ENCODE peak calls at places on chromosome 3, in six cellular contexts. M is lower leg skin, Q is HFF-Myc, Y is fibroblast of pulmonary artery, J is fibroblast of lung, I is GM06990. W is an unnamed sample.

GRCh38 chr3:12984023-12984823 is 89.0 kb downstream of the IQSEC1 start:
- DNase-seq in Y (peak), M (no peak), I (no peak), Q (peak), J (peak), W (peak)

GRCh38 chr3:172034786-172035685 is 4.3 kb upstream of the FNDC3B start:
- DNase-seq in Y (peak), M (no peak), I (no peak), Q (no peak), J (no peak), W (no peak)

GRCh38 chr3:196399485-196399945 is 32.7 kb downstream of the UBXN7 start:
- DNase-seq in Q (no peak), Y (peak), I (no peak), M (no peak), J (peak), W (peak)

GRCh38 chr3:62159693-62160092 is 213.7 kb downstream of the FEZF2 start:
- DNase-seq in M (peak), Y (peak), Q (no peak), J (peak), I (no peak), W (peak)

GRCh38 chr3:14127516-14128161 is 2.8 kb downstream of the TMEM43 start:
- DNase-seq in I (no peak), J (no peak), Y (no peak), Q (no peak), M (peak), W (no peak)

GRCh38 chr3:194086251-194087075 is 49.5 kb upstream of the HES1 start:
- DNase-seq in Q (no peak), J (peak), M (peak), I (no peak), Y (no peak), W (peak)

GRCh38 chr3:52444860-52445793 is at the start of gene SEMA3G:
- DNase-seq in J (peak), M (peak), Y (peak), I (peak), Q (no peak), W (peak)

GRCh38 chr3:71584216-71585061 is 911 bp upstream of the FOXP1 start:
- DNase-seq in J (peak), I (no peak), M (peak), Y (peak), Q (no peak), W (peak)

GRCh38 chr3:18481946-18482548 is 56.9 kb upstream of the SATB1 start:
- DNase-seq in Y (no peak), I (no peak), M (no peak), J (no peak), Q (no peak), W (no peak)

GRCh38 chr3:5098346-5098745 is 23.7 kb upstream of the ARL8B start:
- DNase-seq in Q (no peak), I (no peak), Y (no peak), J (no peak), M (peak), W (no peak)

GRCh38 chr3:171458056-171458856 is 1.9 kb downstream of the TNIK start:
- DNase-seq in Y (no peak), J (no peak), I (peak), Q (no peak), M (no peak), W (no peak)

GRCh38 chr3:134846943-134847342 is 51.9 kb downstream of the EPHB1 start:
- DNase-seq in M (no peak), J (peak), Q (peak), Y (peak), I (no peak), W (peak)

GRCh38 chr3:197798863-197799262 is 7.8 kb downstream of the LRCH3 start:
- DNase-seq in Q (no peak), Y (no peak), J (no peak), M (no peak), I (peak), W (no peak)

GRCh38 chr3:44678480-44679116 is 30.1 kb downstream of the ZNF35 start:
- DNase-seq in M (no peak), Q (no peak), Y (no peak), J (no peak), I (no peak), W (no peak)

GRCh38 chr3:16647668-16648067 is 42.4 kb upstream of the DAZL start:
- DNase-seq in Y (no peak), I (no peak), J (no peak), Q (no peak), M (no peak), W (no peak)

GRCh38 chr3:30609930-30610701 is 3.7 kb downstream of the TGFBR2 start:
- DNase-seq in Y (no peak), Q (no peak), I (no peak), M (no peak), J (no peak), W (no peak)
- H3K4me3 ChIP-seq in Y (peak), Q (no peak), I (no peak), M (no peak), J (peak), W (peak)

DNA sequence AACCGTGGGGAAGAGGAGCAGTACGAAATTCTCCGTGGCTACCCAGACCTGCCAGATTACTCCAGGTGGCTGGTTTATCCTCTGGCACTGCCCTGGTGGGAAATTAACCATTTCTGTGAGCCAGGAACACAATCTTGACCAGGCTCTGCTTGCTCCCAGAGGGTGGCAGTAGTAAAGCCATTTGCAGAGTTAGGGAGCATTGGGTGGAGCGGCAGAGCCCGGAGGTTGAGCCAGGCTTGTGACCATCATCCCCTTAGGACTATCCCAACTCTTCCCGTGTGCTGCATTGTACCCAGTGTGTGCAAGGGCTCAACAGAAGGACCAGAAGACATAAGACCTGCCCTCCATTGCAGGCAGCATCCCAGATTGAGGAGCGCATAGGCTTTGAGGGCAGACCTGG is 5.3 kb downstream of the KNG1 start:
- DNase-seq in Y (peak), Q (no peak), M (no peak), J (no peak), I (no peak), W (no peak)
- TF ChIP-seq CTCF in Y (peak), Q (peak), M (no peak), J (peak), I (peak), W (peak)

GRCh38 chr3:183698760-183699159 is 1.2 kb downstream of the YEATS2 start:
- DNase-seq in M (no peak), I (no peak), J (peak), Y (peak), Q (no peak), W (peak)
- H3K4me3 ChIP-seq in M (peak), I (peak), J (peak), Y (peak), Q (peak), W (peak)

GRCh38 chr3:146131616-146132410 is 29.2 kb downstream of the PLOD2 start:
- DNase-seq in J (peak), Y (peak), M (no peak), I (no peak), Q (peak), W (peak)
- TF ChIP-seq CTCF in J (no peak), Y (no peak), M (no peak), I (no peak), Q (no peak), W (no peak)

DNA sequence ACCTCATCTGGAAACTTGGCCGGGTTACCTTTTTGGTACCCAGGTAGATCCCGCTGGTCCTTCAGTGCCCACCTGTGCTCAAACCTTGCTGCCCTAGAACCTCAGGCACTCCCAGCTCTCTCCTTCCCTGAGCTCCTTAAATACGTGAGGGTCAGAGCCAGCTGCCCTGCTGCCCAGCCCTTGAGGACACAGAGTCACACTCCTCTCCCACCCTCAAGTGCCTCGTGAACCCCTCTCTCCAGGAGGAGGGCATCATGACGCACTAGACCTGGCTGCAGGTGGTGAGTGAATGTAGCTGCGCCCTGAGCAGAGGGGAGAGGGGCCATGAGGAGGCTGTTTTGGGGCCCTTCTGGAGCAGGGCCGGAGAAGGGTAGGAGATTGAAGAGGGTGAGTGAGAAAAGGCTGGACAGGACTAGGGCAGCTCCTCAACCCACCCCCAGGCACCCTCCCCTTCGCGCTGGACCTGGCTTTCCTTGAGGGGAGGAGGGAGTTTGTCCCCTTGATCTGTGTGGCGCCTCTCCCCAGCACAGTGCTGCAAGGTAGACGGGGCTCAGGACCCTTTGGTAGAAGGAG is 939 bp downstream of the SLC12A8 start:
- DNase-seq in M (peak), J (no peak), Q (no peak), Y (no peak), I (no peak), W (no peak)
- H3K4me3 ChIP-seq in M (no peak), J (no peak), Q (peak), Y (no peak), I (no peak), W (peak)

DNA sequence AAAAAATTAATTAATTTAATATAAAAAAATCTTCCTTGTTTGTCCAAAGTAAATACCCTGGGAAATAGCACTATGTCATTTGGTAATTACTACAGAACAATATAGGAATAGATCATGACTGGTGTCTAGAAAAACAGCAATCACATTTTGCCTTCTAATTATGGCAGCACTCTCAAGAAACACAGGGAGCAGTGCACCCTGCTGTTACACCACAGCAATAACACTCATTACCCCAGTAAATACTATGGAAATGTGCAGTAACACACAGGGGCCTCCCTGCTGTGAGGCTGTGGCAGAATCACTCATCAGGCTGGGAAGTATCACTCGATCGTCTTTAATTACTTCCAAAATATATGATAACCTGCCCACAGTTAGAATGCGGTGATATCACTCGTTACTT is 646.0 kb downstream of the TUSC7 start:
- DNase-seq in J (peak), Y (peak), Q (no peak), M (no peak), I (no peak), W (no peak)
- TF ChIP-seq CTCF in J (peak), Y (peak), Q (peak), M (no peak), I (peak), W (peak)

GRCh38 chr3:139173372-139174108 is 128.8 kb upstream of the PRR23C start:
- DNase-seq in J (peak), Q (peak), M (no peak), I (no peak), Y (peak), W (peak)
- H3K4me3 ChIP-seq in J (peak), Q (peak), M (no peak), I (peak), Y (no peak), W (peak)

DNA sequence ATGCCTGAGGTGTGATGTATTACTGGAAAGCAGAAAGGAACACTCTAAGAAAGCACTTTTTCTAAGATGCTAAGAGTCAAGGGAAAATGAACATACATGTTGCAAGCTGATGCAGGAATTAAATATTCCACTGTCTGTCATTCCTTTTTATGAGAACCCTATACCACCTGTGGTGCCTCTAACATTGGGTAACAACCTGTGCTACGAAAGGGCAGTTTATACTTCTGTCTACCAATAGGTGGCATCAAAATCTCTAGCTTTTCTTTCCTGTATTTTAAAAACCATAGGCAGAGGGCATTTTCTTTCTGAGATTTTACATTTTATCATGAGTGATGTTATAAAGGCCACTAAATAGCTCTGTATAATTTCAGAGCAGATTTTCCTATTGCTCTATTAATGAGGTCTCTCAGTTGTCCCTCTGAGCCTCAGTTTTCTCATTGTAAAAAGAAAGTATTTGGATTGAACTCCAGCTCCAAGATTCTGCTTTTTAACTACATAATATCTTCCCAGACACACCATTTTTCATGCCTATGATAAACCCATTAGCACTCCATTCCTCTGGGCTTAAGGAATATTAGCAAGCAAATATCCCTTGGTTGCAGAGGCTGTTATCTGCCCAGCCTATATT is 3.5 kb upstream of the CPNE4 start:
- DNase-seq in Y (peak), I (no peak), J (peak), Q (no peak), M (no peak), W (peak)
- TF ChIP-seq CTCF in Y (peak), I (peak), J (peak), Q (peak), M (no peak), W (peak)

GRCh38 chr3:37691213-37691830 is 170.4 kb upstream of the CTDSPL start:
- DNase-seq in I (no peak), J (no peak), Y (no peak), M (no peak), Q (no peak), W (no peak)

GRCh38 chr3:37695138-37695537 is 166.5 kb upstream of the CTDSPL start:
- DNase-seq in M (no peak), I (no peak), Q (no peak), J (no peak), Y (no peak), W (no peak)

GRCh38 chr3:37696661-37697060 is 165.0 kb upstream of the CTDSPL start:
- DNase-seq in Y (no peak), J (no peak), I (no peak), M (no peak), Q (no peak), W (no peak)

GRCh38 chr3:37694236-37694635 is 167.4 kb upstream of the CTDSPL start:
- DNase-seq in M (no peak), Y (no peak), Q (no peak), J (no peak), I (no peak), W (no peak)

GRCh38 chr3:37693791-37694194 is 167.9 kb upstream of the CTDSPL start:
- DNase-seq in M (no peak), I (no peak), J (no peak), Y (no peak), Q (no peak), W (no peak)
- H3K4me3 ChIP-seq in M (no peak), I (no peak), J (no peak), Y (no peak), Q (no peak), W (no peak)

GRCh38 chr3:158912188-158912587 is 110.3 kb downstream of the MFSD1 start:
- DNase-seq in J (no peak), Y (no peak), Q (no peak), M (no peak), I (no peak), W (no peak)
- TF ChIP-seq CTCF in J (no peak), Y (no peak), Q (no peak), M (no peak), I (peak), W (no peak)

W was measured in astrocyte of the spinal cord.